ENCODE peak calls at places on chromosomes 5 and 9, in eight cellular contexts. Z, O, F, M, Q, I, E and G are unnamed samples.

GRCh38 chr5:82938901-82939300 is 138.3 kb downstream of the TMEM167A start:
- DNase-seq in I (no peak), O (no peak), E (no peak), Q (no peak), F (no peak), M (no peak), Z (no peak), G (no peak)

GRCh38 chr9:126440938-126441337 is 114.3 kb downstream of the MVB12B start:
- DNase-seq in F (no peak), I (no peak), M (no peak), O (peak; percentile 75), Z (no peak), Q (no peak), E (no peak), G (no peak)

GRCh38 chr9:125536184-125537152 is 170.5 kb downstream of the MAPKAP1 start:
- DNase-seq in Q (no peak), I (no peak), M (no peak), Z (no peak), E (no peak), F (no peak), O (peak; percentile 29), G (no peak)

GRCh38 chr9:950139-950538 is 26.3 kb upstream of the DMRT3 start:
- DNase-seq in O (no peak), Q (no peak), E (no peak), I (no peak), F (no peak), M (no peak), Z (no peak), G (no peak)

GRCh38 chr5:137218896-137219295 is 280.2 kb downstream of the SPOCK1 start:
- DNase-seq in I (no peak), Z (no peak), E (no peak), F (peak; percentile 34), M (no peak), O (peak; percentile 43), Q (no peak), G (no peak)

GRCh38 chr9:103319979-103320378 is 324.8 kb downstream of the CYLC2 start:
- DNase-seq in Z (no peak), I (no peak), M (peak; percentile 10), E (no peak), Q (no peak), F (no peak), O (no peak), G (no peak)

GRCh38 chr9:127746959-127747569 is 12.0 kb upstream of the TOR2A start:
- DNase-seq in O (no peak), M (no peak), F (no peak), Q (no peak), E (no peak), Z (no peak), I (no peak), G (peak; percentile 53)

GRCh38 chr9:111966851-111967250 is 70.2 kb downstream of the UGCG start:
- DNase-seq in O (no peak), M (no peak), Z (no peak), E (peak; percentile 29), I (no peak), Q (no peak), F (no peak), G (no peak)

GRCh38 chr5:161332343-161332742 is 214.2 kb downstream of the GABRB2 start:
- DNase-seq in E (no peak), I (no peak), O (no peak), Q (no peak), F (no peak), Z (no peak), M (no peak), G (no peak)

GRCh38 chr5:58648846-58649245 is 66.0 kb downstream of the RAB3C start:
- DNase-seq in M (no peak), I (no peak), Z (no peak), E (no peak), Q (no peak), O (no peak), F (no peak), G (no peak)

GRCh38 chr5:65172486-65173129 is 309.1 kb downstream of the ADAMTS6 start:
- DNase-seq in M (no peak), F (no peak), E (no peak), O (peak; percentile 100), Z (no peak), Q (no peak), I (no peak), G (peak; percentile 92)

GRCh38 chr5:107913511-107913910 is 242.8 kb upstream of the EFNA5 start:
- DNase-seq in E (no peak), M (no peak), O (no peak), Z (no peak), F (no peak), Q (no peak), I (no peak), G (no peak)

GRCh38 chr5:134249469-134250379 is 23.9 kb upstream of the PPP2CA start:
- DNase-seq in M (no peak), I (no peak), F (no peak), E (peak; percentile 36), Q (no peak), O (no peak), Z (no peak), G (no peak)

GRCh38 chr9:135797507-135798302 is 95.7 kb downstream of the KCNT1 start:
- DNase-seq in Q (no peak), M (peak; percentile 90), Z (no peak), E (no peak), I (peak; percentile 29), F (peak; percentile 52), O (no peak), G (peak; percentile 61)

GRCh38 chr5:56102885-56103284 is 108.1 kb upstream of the IL6ST start:
- DNase-seq in O (no peak), E (no peak), Q (no peak), Z (no peak), I (no peak), M (no peak), F (no peak), G (no peak)

GRCh38 chr5:177498013-177498847 is 826 bp upstream of the PDLIM7 start:
- DNase-seq in I (no peak), F (peak; percentile 55), M (no peak), E (no peak), O (no peak), Z (no peak), Q (no peak), G (peak; percentile 55)

GRCh38 chr9:105103776-105104175 is 140.7 kb upstream of the SLC44A1 start:
- DNase-seq in E (no peak), F (no peak), Z (no peak), M (no peak), O (peak; percentile 55), I (no peak), Q (no peak), G (no peak)

GRCh38 chr9:105093685-105094084 is 150.8 kb upstream of the SLC44A1 start:
- DNase-seq in I (no peak), E (no peak), Q (no peak), O (no peak), Z (no peak), M (no peak), F (no peak), G (no peak)

GRCh38 chr9:105098370-105098769 is 146.1 kb upstream of the SLC44A1 start:
- DNase-seq in I (no peak), M (no peak), F (no peak), O (no peak), E (no peak), Q (no peak), Z (no peak), G (no peak)
- TF ChIP-seq CTCF in I (no peak), M (no peak), F (no peak), O (no peak), E (no peak), Q (no peak), Z (no peak), G (no peak)

DNA sequence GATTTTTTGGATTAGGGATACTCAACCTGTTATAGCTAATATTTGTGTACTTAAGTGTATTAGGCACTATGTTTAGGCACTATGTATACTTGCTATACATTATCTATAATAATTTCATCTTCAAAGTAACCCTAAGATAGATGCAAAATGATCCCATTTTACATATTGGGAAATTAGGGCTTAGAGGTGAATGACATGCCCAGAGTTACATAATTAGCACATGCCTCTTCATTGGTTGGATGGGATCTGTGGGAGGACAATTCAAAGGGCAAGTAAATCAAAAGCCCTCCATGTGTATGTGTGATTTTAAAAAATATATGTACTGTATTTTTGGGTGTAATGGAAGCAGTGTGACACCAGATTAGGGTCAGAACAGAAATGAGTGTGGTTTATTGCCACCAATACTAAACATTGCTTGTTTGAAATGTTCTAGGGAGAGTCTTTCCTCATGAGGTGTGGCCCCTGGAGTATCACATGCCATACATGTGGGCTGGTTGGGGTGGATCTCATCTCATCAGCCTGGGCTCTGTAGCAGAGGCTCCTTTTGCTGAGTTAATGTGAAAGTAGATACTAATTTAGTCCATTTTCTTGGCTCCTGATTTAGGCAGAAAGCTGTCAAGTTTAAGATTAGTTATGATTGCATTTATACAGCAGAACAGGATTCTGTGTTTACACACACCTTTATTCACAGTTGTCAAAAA is 5.5 kb downstream of the C9orf85 start:
- DNase-seq in E (no peak), Q (no peak), O (no peak), Z (no peak), F (no peak), I (peak; percentile 35), M (no peak), G (peak; percentile 37)
- TF ChIP-seq CTCF in E (no peak), Q (no peak), O (no peak), Z (no peak), F (no peak), I (no peak), M (no peak), G (no peak)

DNA sequence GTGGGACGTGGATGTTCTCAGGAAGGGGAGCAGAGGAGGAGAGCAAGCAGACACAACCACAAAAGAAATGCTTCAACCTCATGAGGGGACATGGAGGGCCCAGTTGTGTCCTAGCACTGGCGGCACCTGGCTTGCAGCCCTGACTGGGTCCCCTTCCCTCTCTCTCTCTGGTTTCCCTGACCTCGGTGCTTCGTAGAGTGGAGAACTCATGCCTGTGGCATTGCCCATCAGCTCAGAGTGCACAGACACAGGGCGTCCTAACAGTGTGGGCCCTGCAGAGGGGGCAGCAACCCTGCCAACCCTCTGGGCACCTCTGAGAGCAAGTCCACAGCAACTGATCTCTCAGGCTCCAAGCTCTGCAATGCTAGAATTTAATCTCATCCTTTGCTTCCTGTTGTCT is 140.6 kb downstream of the BARX1 start:
- DNase-seq in I (no peak), Z (no peak), O (no peak), E (no peak), M (peak; percentile 38), Q (no peak), F (no peak), G (no peak)
- TF ChIP-seq CTCF in I (no peak), Z (no peak), O (no peak), E (no peak), M (no peak), Q (no peak), F (no peak), G (no peak)

GRCh38 chr5:54445691-54446090 is 9.8 kb upstream of the HSPB3 start:
- DNase-seq in O (no peak), E (no peak), I (no peak), M (no peak), Z (no peak), F (no peak), Q (no peak), G (no peak)

GRCh38 chr5:54442271-54442670 is 13.2 kb upstream of the HSPB3 start:
- DNase-seq in O (peak; percentile 15), Z (no peak), Q (no peak), F (no peak), M (no peak), E (no peak), I (no peak), G (no peak)

GRCh38 chr5:54440456-54440893 is 15.0 kb upstream of the HSPB3 start:
- DNase-seq in Z (no peak), F (no peak), Q (no peak), M (no peak), O (no peak), I (no peak), E (no peak), G (peak; percentile 17)

GRCh38 chr5:54446169-54446786 is 9.2 kb upstream of the HSPB3 start:
- DNase-seq in Z (no peak), M (no peak), I (no peak), F (no peak), Q (no peak), O (no peak), E (no peak), G (no peak)

GRCh38 chr5:54443264-54443663 is 12.2 kb upstream of the HSPB3 start:
- DNase-seq in Z (no peak), E (no peak), Q (peak; percentile 24), M (peak; percentile 40), F (peak; percentile 21), O (peak; percentile 14), I (no peak), G (no peak)
- TF ChIP-seq CTCF in Z (no peak), E (peak; percentile 48), Q (peak; percentile 70), M (peak; percentile 68), F (peak; percentile 22), O (peak; percentile 61), I (peak; percentile 7), G (peak; percentile 57)